ENCODE peak calls at places on chromosomes 2 and 18, in seven cellular contexts. G is ovary, I is kidney, F is MM.1S, M is stomach, O is hepatocyte, A is bronchial epithelial cell. Y is an unnamed sample.
A peak's percentile ranks its signal among the peaks of the same experiment; 100 is the strongest.

GRCh38 chr2:133591164-133591563 is 22.9 kb upstream of the NCKAP5 start:
- DNase-seq in M (peak; percentile 42), I (no peak), O (peak; percentile 38), A (no peak), F (no peak), G (no peak), Y (no peak)

GRCh38 chr2:46179037-46179621 is 118.1 kb upstream of the EPAS1 start:
- DNase-seq in F (no peak), I (peak; percentile 87), M (peak; percentile 33), A (peak; percentile 66), O (peak; percentile 83), G (peak; percentile 79), Y (no peak)

GRCh38 chr2:102006886-102007278 is 15.1 kb downstream of the IL1R2 start:
- DNase-seq in O (no peak), I (no peak), A (no peak), G (no peak), F (no peak), M (no peak), Y (no peak)

GRCh38 chr2:71226391-71226964 is 425 bp downstream of the PAIP2B start:
- DNase-seq in A (no peak), G (peak; percentile 67), F (peak; percentile 11), M (peak; percentile 63), O (peak; percentile 55), I (peak; percentile 83), Y (peak; percentile 36)

GRCh38 chr2:200765139-200765951 is 46.4 kb upstream of the BZW1 start:
- DNase-seq in A (peak; percentile 98), M (no peak), G (no peak), F (no peak), I (no peak), O (no peak), Y (no peak)

GRCh38 chr2:46332686-46333281 is 35.6 kb downstream of the EPAS1 start:
- DNase-seq in I (no peak), G (no peak), A (peak; percentile 100), O (no peak), F (no peak), M (no peak), Y (no peak)

GRCh38 chr2:129771606-129772598 is 207.6 kb upstream of the RAB6C start:
- DNase-seq in M (no peak), I (no peak), G (no peak), A (no peak), F (no peak), O (no peak), Y (no peak)

GRCh38 chr2:88669371-88670214 is 21.9 kb upstream of the RPIA start:
- DNase-seq in F (peak; percentile 60), I (no peak), O (peak; percentile 63), A (peak; percentile 53), G (no peak), M (peak; percentile 33), Y (peak; percentile 68)

GRCh38 chr2:127173073-127173472 is 47.0 kb downstream of the CYP27C1 start:
- DNase-seq in A (peak; percentile 89), I (no peak), M (no peak), F (no peak), G (no peak), O (peak; percentile 33), Y (no peak)

GRCh38 chr2:105777506-105778343 is 33.0 kb downstream of the NCK2 start:
- DNase-seq in O (no peak), F (no peak), M (no peak), A (no peak), I (no peak), G (no peak), Y (no peak)

GRCh38 chr2:106028192-106028591 is 165.9 kb downstream of the UXS1 start:
- DNase-seq in I (no peak), F (no peak), O (peak; percentile 50), A (no peak), M (no peak), G (no peak), Y (no peak)

GRCh38 chr2:107986278-107987217 is at the start of gene SLC5A7:
- DNase-seq in F (no peak), A (no peak), G (no peak), M (no peak), O (peak; percentile 8), I (no peak), Y (no peak)

GRCh38 chr2:120722603-120723421 is 12.9 kb upstream of the GLI2 start:
- DNase-seq in A (peak; percentile 16), I (no peak), M (peak; percentile 14), O (no peak), G (peak; percentile 7), F (no peak), Y (no peak)

GRCh38 chr2:171403181-171403580 is 30.6 kb downstream of the METTL8 start:
- DNase-seq in O (no peak), M (no peak), F (no peak), G (no peak), I (no peak), A (no peak), Y (no peak)

GRCh38 chr2:121234144-121234543 is 50.9 kb downstream of the TFCP2L1 start:
- DNase-seq in F (no peak), G (no peak), I (peak; percentile 27), M (no peak), A (no peak), O (no peak), Y (no peak)

GRCh38 chr2:187982668-187983067 is 309.0 kb upstream of the GULP1 start:
- DNase-seq in F (peak; percentile 96), A (peak; percentile 14), O (peak; percentile 15), I (no peak), G (no peak), M (no peak), Y (no peak)

GRCh38 chr2:240498171-240498957 is 59.4 kb downstream of the ANKMY1 start:
- DNase-seq in F (no peak), M (no peak), O (peak; percentile 1), G (no peak), I (no peak), A (no peak), Y (no peak)

GRCh38 chr2:236971919-236972381 is 113.7 kb upstream of the COPS8 start:
- DNase-seq in G (no peak), F (no peak), M (no peak), O (no peak), A (no peak), I (no peak), Y (no peak)

GRCh38 chr2:56410140-56410539 is 226.3 kb downstream of the CCDC85A start:
- DNase-seq in F (no peak), M (no peak), O (no peak), A (peak; percentile 15), I (no peak), G (no peak), Y (no peak)

GRCh38 chr2:236166157-236166780 is 1.9 kb downstream of the GBX2 start:
- DNase-seq in F (no peak), I (no peak), A (no peak), M (no peak), O (no peak), G (no peak), Y (no peak)

GRCh38 chr2:218505754-218506371 is 62.3 kb downstream of the USP37 start:
- DNase-seq in M (no peak), A (no peak), I (no peak), O (no peak), F (no peak), G (no peak), Y (no peak)

GRCh38 chr2:3681625-3682024 is 21.8 kb upstream of the DCDC2C start:
- DNase-seq in I (no peak), F (no peak), O (no peak), A (no peak), M (no peak), G (no peak), Y (no peak)

GRCh38 chr2:227488045-227488444 is 16.1 kb downstream of the AGFG1 start:
- DNase-seq in I (no peak), M (no peak), A (no peak), G (no peak), F (no peak), O (no peak), Y (no peak)

GRCh38 chr2:222862068-222862914 is 1.5 kb downstream of the ACSL3 start:
- DNase-seq in O (peak; percentile 62), G (no peak), I (no peak), F (no peak), M (no peak), A (peak; percentile 39), Y (no peak)

GRCh38 chr2:222861411-222862067 is 703 bp downstream of the ACSL3 start:
- DNase-seq in G (peak; percentile 70), F (peak; percentile 42), I (peak; percentile 89), O (peak; percentile 66), A (no peak), M (peak; percentile 34), Y (no peak)

GRCh38 chr2:222859786-222860726 is 780 bp upstream of the ACSL3 start:
- DNase-seq in A (peak; percentile 99), I (no peak), O (peak; percentile 73), M (peak; percentile 68), G (peak; percentile 50), F (no peak), Y (peak; percentile 64)

GRCh38 chr2:222862915-222863544 is 2.2 kb downstream of the ACSL3 start:
- DNase-seq in A (peak; percentile 25), O (no peak), M (no peak), F (no peak), I (no peak), G (no peak), Y (no peak)

GRCh38 chr2:222860740-222861410 is at the start of gene ACSL3:
- DNase-seq in A (peak; percentile 77), F (peak; percentile 95), O (peak; percentile 97), M (peak; percentile 98), I (peak; percentile 99), G (peak; percentile 96), Y (peak; percentile 98)
- TF ChIP-seq CTCF in A (no peak), F (no peak), O (no peak), M (no peak), I (no peak), G (peak; percentile 58), Y (no peak)

GRCh38 chr18:55510809-55511208 is 77.2 kb downstream of the TCF4 start:
- DNase-seq in O (no peak), A (peak; percentile 54), I (no peak), F (no peak), G (no peak), M (no peak), Y (no peak)
- H3K4me3 ChIP-seq in O (no peak overlapping the region), A (no peak overlapping the region), I (peak overlapping the region; percentile 2), F (no peak overlapping the region), G (no peak overlapping the region), M (no peak overlapping the region), Y (no peak overlapping the region)

GRCh38 chr2:178804791-178805190 is 2.4 kb downstream of the TTN start:
- DNase-seq in I (no peak), M (no peak), O (no peak), F (no peak), G (no peak), A (peak; percentile 27), Y (no peak)
- TF ChIP-seq CTCF in I (no peak), M (peak; percentile 18), O (peak; percentile 7), F (peak; percentile 61), G (no peak), A (peak; percentile 56), Y (peak; percentile 59)

DNA sequence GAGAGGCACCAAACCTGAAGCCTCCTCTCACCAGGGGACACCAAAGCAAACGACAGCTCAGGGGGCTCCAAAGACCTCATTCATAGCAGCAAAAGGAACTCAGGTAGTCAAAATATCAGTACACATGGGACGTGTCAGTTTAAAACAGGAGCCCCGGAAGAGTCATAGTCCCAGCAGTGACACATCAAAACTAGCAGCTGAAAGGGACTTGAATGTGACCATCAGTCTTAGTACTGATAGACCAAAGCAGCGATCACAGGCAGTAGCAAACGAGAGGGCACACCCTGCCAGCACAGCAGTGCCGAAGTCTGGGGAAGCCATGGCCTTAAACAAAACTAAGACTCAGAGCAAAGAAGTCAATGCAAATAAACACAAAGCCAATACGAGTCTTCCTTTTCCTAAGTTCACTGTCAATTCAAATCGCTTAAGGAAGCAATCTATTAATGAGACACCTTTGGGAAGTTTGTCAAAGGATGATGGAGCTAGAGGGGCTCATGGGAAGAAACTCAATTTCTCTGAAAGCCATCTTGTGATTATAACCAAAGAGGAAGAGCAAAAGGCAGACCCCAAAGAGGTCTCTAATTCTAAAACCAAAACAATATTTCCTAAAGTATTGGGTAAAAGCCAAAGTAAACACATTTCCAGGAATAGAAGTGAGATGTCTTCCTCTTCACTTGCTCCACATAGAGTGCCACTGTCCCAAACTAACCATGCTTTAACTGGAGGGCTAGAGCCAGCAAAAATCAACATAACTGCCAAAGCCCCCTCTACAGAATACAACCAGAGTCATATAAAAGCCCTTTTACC is 1.2 kb downstream of the GALNT5 start:
- DNase-seq in M (peak; percentile 39), O (peak; percentile 32), A (peak; percentile 47), I (no peak), G (no peak), F (no peak), Y (no peak)
- H3K4me3 ChIP-seq in M (peak overlapping the region; percentile 25), O (no peak overlapping the region), A (peak overlapping the region; percentile 47), I (no peak overlapping the region), G (no peak overlapping the region), F (no peak overlapping the region), Y (peak overlapping the region; percentile 45)